ENCODE peak calls at places on chromosomes 3 and 15, in ten cellular contexts. G, Z, K, R, T, E, M, W, C and I are unnamed samples.

GRCh38 chr3:13500133-13500885 is 20.2 kb downstream of the HDAC11 start:
- DNase-seq in G (peak), Z (peak), K (no peak), R (peak), T (no peak), E (peak), M (no peak), W (peak), C (no peak), I (peak)

GRCh38 chr3:71180524-71180923 is 403.0 kb downstream of the FOXP1 start:
- DNase-seq in G (no peak), Z (no peak), K (no peak), R (no peak), T (no peak), E (no peak), M (no peak), W (no peak), C (peak), I (no peak)

GRCh38 chr3:184178522-184179138 is 4.0 kb downstream of the AP2M1 start:
- DNase-seq in G (no peak), Z (no peak), K (no peak), R (no peak), T (no peak), E (no peak), M (no peak), W (no peak), C (no peak), I (no peak)

GRCh38 chr3:58143417-58144055 is 67.2 kb downstream of the DNASE1L3 start:
- DNase-seq in G (no peak), Z (peak), K (no peak), R (no peak), T (no peak), E (no peak), M (no peak), W (no peak), C (no peak), I (no peak)

GRCh38 chr3:79564192-79564591 is 203.6 kb downstream of the ROBO1 start:
- DNase-seq in G (no peak), Z (peak), K (no peak), R (no peak), T (no peak), E (no peak), M (no peak), W (no peak), C (no peak), I (no peak)

GRCh38 chr15:61923173-61923572 is 137.1 kb downstream of the VPS13C start:
- DNase-seq in G (no peak), Z (no peak), K (no peak), R (no peak), T (no peak), E (no peak), M (no peak), W (no peak), C (no peak), I (no peak)

GRCh38 chr3:101351834-101352233 is 31.5 kb upstream of the IMPG2 start:
- DNase-seq in G (peak), Z (peak), K (no peak), R (no peak), T (no peak), E (no peak), M (no peak), W (no peak), C (no peak), I (peak)

GRCh38 chr15:92393994-92394326 is 279 bp downstream of the ST8SIA2 start:
- DNase-seq in G (no peak), Z (no peak), K (no peak), R (no peak), T (no peak), E (no peak), M (no peak), W (no peak), C (no peak), I (no peak)

GRCh38 chr3:44420676-44421075 is 56.8 kb downstream of the ZNF445 start:
- DNase-seq in G (no peak), Z (no peak), K (no peak), R (no peak), T (no peak), E (no peak), M (no peak), W (no peak), C (no peak), I (no peak)

GRCh38 chr15:60708684-60709083 is 229.7 kb upstream of the ICE2 start:
- DNase-seq in G (peak), Z (peak), K (no peak), R (no peak), T (no peak), E (no peak), M (no peak), W (no peak), C (no peak), I (no peak)

GRCh38 chr15:80936288-80937078 is 53.1 kb downstream of the MESD start:
- DNase-seq in G (no peak), Z (no peak), K (no peak), R (no peak), T (no peak), E (no peak), M (no peak), W (no peak), C (no peak), I (no peak)

GRCh38 chr3:160644491-160644890 is 32.5 kb upstream of the ARL14 start:
- DNase-seq in G (no peak), Z (no peak), K (no peak), R (no peak), T (no peak), E (no peak), M (no peak), W (no peak), C (no peak), I (no peak)

GRCh38 chr15:101126618-101127502 is 125.0 kb downstream of the CHSY1 start:
- DNase-seq in G (peak), Z (peak), K (peak), R (no peak), T (no peak), E (no peak), M (no peak), W (no peak), C (peak), I (peak)